ENCODE peak calls at places on chromosomes 5 and 9, in eight cellular contexts. E is DND-41, V is heart left ventricle, G is lung, F is osteocyte, S is choroid plexus epithelial cell, H is GM13976, B is mesothelial cell of epicardium. U is an unnamed sample.

GRCh38 chr9:113649054-113649453 is 185.5 kb downstream of the RGS3 start:
- DNase-seq in E (no peak), V (peak), G (no peak), F (peak), S (no peak), H (no peak), B (no peak), U (no peak)

GRCh38 chr5:140992878-140993277 is 26.6 kb downstream of the PCDHAC2 start:
- DNase-seq in E (no peak), V (no peak), G (no peak), F (no peak), S (no peak), H (no peak), B (no peak), U (no peak)

GRCh38 chr5:33726422-33727165 is 165.2 kb downstream of the ADAMTS12 start:
- DNase-seq in E (no peak), V (no peak), G (no peak), F (no peak), S (peak), H (no peak), B (no peak), U (no peak)

GRCh38 chr5:29897916-29898315 is 1295.6 kb upstream of the CDH6 start:
- DNase-seq in E (no peak), V (no peak), G (no peak), F (no peak), S (no peak), H (no peak), B (no peak), U (no peak)

GRCh38 chr5:172010278-172010677 is 3.8 kb upstream of the FBXW11 start:
- DNase-seq in E (peak), V (no peak), G (no peak), F (no peak), S (peak), H (no peak), B (no peak), U (no peak)

GRCh38 chr9:22244141-22245011 is 202.2 kb upstream of the DMRTA1 start:
- DNase-seq in E (peak), V (no peak), G (no peak), F (no peak), S (peak), H (peak), B (peak), U (no peak)

GRCh38 chr9:14245901-14246525 is 67.9 kb downstream of the NFIB start:
- DNase-seq in E (no peak), V (no peak), G (no peak), F (no peak), S (peak), H (no peak), B (no peak), U (no peak)

GRCh38 chr5:150553911-150554310 is 46.0 kb downstream of the NDST1 start:
- DNase-seq in E (no peak), V (no peak), G (no peak), F (no peak), S (no peak), H (no peak), B (no peak), U (no peak)

GRCh38 chr5:1294839-1295649 is at the start of gene TERT:
- DNase-seq in E (peak), V (no peak), G (no peak), F (no peak), S (no peak), H (peak), B (peak), U (peak)

GRCh38 chr9:136170291-136170901 is 34.5 kb downstream of the LHX3 start:
- DNase-seq in E (peak), V (no peak), G (no peak), F (no peak), S (peak), H (peak), B (no peak), U (peak)

GRCh38 chr9:129284607-129285291 is 106.7 kb upstream of the IER5L start:
- DNase-seq in E (no peak), V (no peak), G (no peak), F (peak), S (no peak), H (no peak), B (peak), U (peak)

GRCh38 chr9:124291801-124292396 is 34.1 kb downstream of the NEK6 start:
- DNase-seq in E (peak), V (peak), G (no peak), F (no peak), S (peak), H (peak), B (no peak), U (peak)

GRCh38 chr9:124248066-124248465 is 9.7 kb upstream of the NEK6 start:
- DNase-seq in E (no peak), V (no peak), G (no peak), F (no peak), S (peak), H (no peak), B (no peak), U (no peak)

GRCh38 chr5:86807046-86807712 is 189.4 kb downstream of the COX7C start:
- DNase-seq in E (no peak), V (no peak), G (no peak), F (no peak), S (no peak), H (no peak), B (no peak), U (no peak)
- TF ChIP-seq CTCF in E (no peak), V (no peak), G (no peak), F (no peak), S (no peak), H (no peak), B (no peak), U (no peak)

GRCh38 chr9:127769985-127770904 is 8.2 kb downstream of the SH2D3C start:
- DNase-seq in E (no peak), V (peak), G (no peak), F (no peak), S (no peak), H (no peak), B (no peak), U (no peak)
- TF ChIP-seq CTCF in E (no peak), V (peak), G (peak), F (peak), S (no peak), H (no peak), B (no peak), U (no peak)

GRCh38 chr9:36798350-36799065 is 225.8 kb downstream of the MELK start:
- DNase-seq in E (no peak), V (no peak), G (no peak), F (no peak), S (no peak), H (no peak), B (no peak), U (no peak)
- TF ChIP-seq CTCF in E (no peak), V (no peak), G (no peak), F (no peak), S (peak), H (no peak), B (no peak), U (no peak)

GRCh38 chr9:120610975-120611689 is 31.2 kb upstream of the CDK5RAP2 start:
- DNase-seq in E (no peak), V (no peak), G (no peak), F (no peak), S (peak), H (no peak), B (no peak), U (no peak)

GRCh38 chr9:120609636-120610035 is 29.7 kb upstream of the CDK5RAP2 start:
- DNase-seq in E (no peak), V (no peak), G (no peak), F (no peak), S (peak), H (no peak), B (no peak), U (no peak)

GRCh38 chr9:120611690-120612068 is 31.7 kb upstream of the CDK5RAP2 start:
- DNase-seq in E (no peak), V (no peak), G (no peak), F (no peak), S (no peak), H (no peak), B (no peak), U (no peak)

GRCh38 chr9:120608421-120608820 is 28.5 kb upstream of the CDK5RAP2 start:
- DNase-seq in E (no peak), V (no peak), G (no peak), F (no peak), S (no peak), H (no peak), B (no peak), U (no peak)

GRCh38 chr9:120612218-120612617 is 32.3 kb upstream of the CDK5RAP2 start:
- DNase-seq in E (no peak), V (no peak), G (no peak), F (no peak), S (peak), H (no peak), B (no peak), U (no peak)
- TF ChIP-seq CTCF in E (peak), V (no peak), G (no peak), F (peak), S (peak), H (no peak), B (no peak), U (no peak)

GRCh38 chr5:31218978-31219377 is 25.5 kb downstream of the CDH6 start:
- DNase-seq in E (no peak), V (no peak), G (no peak), F (no peak), S (no peak), H (no peak), B (no peak), U (no peak)
- TF ChIP-seq CTCF in E (no peak), V (no peak), G (no peak), F (no peak), S (no peak), H (no peak), B (no peak), U (no peak)

GRCh38 chr5:38208782-38209378 is 49.5 kb upstream of the EGFLAM start:
- DNase-seq in E (peak), V (peak), G (no peak), F (no peak), S (peak), H (no peak), B (no peak), U (no peak)
- TF ChIP-seq CTCF in E (peak), V (peak), G (no peak), F (peak), S (peak), H (no peak), B (peak), U (no peak)

GRCh38 chr9:32701321-32702022 is 66.0 kb upstream of the TAF1L start:
- DNase-seq in E (no peak), V (no peak), G (no peak), F (no peak), S (no peak), H (no peak), B (no peak), U (no peak)

GRCh38 chr9:32704343-32704742 is 68.9 kb upstream of the TAF1L start:
- DNase-seq in E (no peak), V (no peak), G (no peak), F (no peak), S (peak), H (no peak), B (no peak), U (no peak)

GRCh38 chr9:32706004-32706749 is 70.7 kb upstream of the TAF1L start:
- DNase-seq in E (no peak), V (no peak), G (no peak), F (no peak), S (no peak), H (no peak), B (no peak), U (no peak)

GRCh38 chr9:32705059-32705458 is 69.6 kb upstream of the TAF1L start:
- DNase-seq in E (no peak), V (no peak), G (no peak), F (no peak), S (peak), H (no peak), B (no peak), U (no peak)

DNA sequence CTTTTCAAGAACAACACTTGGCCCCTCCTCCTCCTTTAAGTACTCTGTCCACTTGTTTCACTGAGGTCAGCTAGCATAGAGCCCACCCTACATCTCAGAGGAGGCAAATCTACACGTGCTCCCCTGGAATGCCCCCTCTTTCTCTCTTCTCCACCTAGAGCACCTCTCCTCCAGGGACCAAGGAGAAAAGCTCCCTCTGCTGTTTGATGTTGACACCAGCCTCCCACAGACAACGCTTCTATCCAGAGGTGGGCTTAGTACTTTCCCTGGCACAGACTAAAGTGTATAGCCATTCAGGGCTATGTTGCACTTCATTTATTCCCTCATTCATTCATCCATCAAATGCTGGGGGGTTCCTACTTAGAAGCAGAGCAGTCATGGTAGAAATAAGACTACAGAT is 68.2 kb upstream of the TAF1L start:
- DNase-seq in E (no peak), V (no peak), G (no peak), F (no peak), S (peak), H (no peak), B (no peak), U (no peak)
- TF ChIP-seq CTCF in E (peak), V (no peak), G (no peak), F (no peak), S (peak), H (no peak), B (no peak), U (no peak)

DNA sequence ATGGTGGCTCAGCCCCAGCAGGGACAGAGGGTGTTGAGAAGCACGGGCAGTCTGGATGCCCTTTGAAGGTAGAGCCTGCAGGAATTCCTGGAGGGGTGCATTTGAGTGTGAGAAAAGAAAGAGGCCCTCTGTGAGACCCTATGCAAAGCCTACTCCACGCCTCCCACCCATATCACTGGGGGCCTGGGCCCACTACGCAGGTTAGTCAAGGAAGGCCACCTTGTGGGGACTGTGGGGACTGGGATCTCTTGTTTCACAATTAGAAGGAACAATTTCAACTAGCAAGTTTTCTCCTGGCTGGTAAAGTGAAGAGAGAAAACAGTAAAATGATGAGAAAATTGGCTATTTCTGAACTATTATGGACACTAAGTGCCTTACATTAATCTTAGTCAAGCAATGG is 486.2 kb upstream of the DAP start:
- DNase-seq in E (no peak), V (no peak), G (no peak), F (no peak), S (no peak), H (no peak), B (no peak), U (no peak)
- TF ChIP-seq CTCF in E (no peak), V (no peak), G (no peak), F (no peak), S (no peak), H (no peak), B (no peak), U (no peak)

GRCh38 chr5:137347865-137348264 is 151.3 kb downstream of the SPOCK1 start:
- DNase-seq in E (no peak), V (no peak), G (no peak), F (no peak), S (no peak), H (no peak), B (no peak), U (no peak)

GRCh38 chr5:137352095-137352494 is 147.0 kb downstream of the SPOCK1 start:
- DNase-seq in E (no peak), V (no peak), G (no peak), F (no peak), S (no peak), H (no peak), B (no peak), U (no peak)

GRCh38 chr5:137345396-137345795 is 153.7 kb downstream of the SPOCK1 start:
- DNase-seq in E (no peak), V (no peak), G (no peak), F (no peak), S (no peak), H (no peak), B (no peak), U (no peak)

GRCh38 chr5:137348759-137349158 is 150.4 kb downstream of the SPOCK1 start:
- DNase-seq in E (no peak), V (no peak), G (no peak), F (no peak), S (no peak), H (no peak), B (no peak), U (no peak)

GRCh38 chr5:137350791-137351190 is 148.3 kb downstream of the SPOCK1 start:
- DNase-seq in E (no peak), V (no peak), G (no peak), F (no peak), S (no peak), H (no peak), B (no peak), U (no peak)
- TF ChIP-seq CTCF in E (no peak), V (no peak), G (no peak), F (no peak), S (no peak), H (no peak), B (no peak), U (no peak)

GRCh38 chr5:113804943-113805342 is 291.4 kb downstream of the YTHDC2 start:
- DNase-seq in E (no peak), V (no peak), G (no peak), F (no peak), S (no peak), H (no peak), B (no peak), U (no peak)
- TF ChIP-seq CTCF in E (no peak), V (no peak), G (no peak), F (no peak), S (no peak), H (no peak), B (no peak), U (no peak)